ENCODE peak calls at places on chromosomes 4 and X, in nine cellular contexts. One of them, this sample, is unnamed.

GRCh38 chr4:114077610-114078009 is 98.2 kb upstream of the ARSJ start:
- ATAC-seq in activated naive CD4-positive, alpha-beta T cell treated with anti-CD3 and anti-CD28 coated beads, Interleukin-2, amount 50 U/mL, for 72 hours: no peak
- ATAC-seq in CD8-positive, alpha-beta T cell: no peak
- ATAC-seq in heart left ventricle: no peak
- ATAC-seq in activated T-cell treated with anti-CD3 and anti-CD28 coated beads, Interleukin-2, amount 50 U/mL, for 72 hours: no peak
- ATAC-seq in left cardiac atrium: no peak
- ATAC-seq in HepG2: no peak
- ATAC-seq in Right ventricle myocardium superior: no peak
- ATAC-seq in DND-41: no peak
- ATAC-seq in this sample: no peak

GRCh38 chrX:139816204-139816603 is 108.2 kb upstream of the MCF2 start:
- ATAC-seq in HepG2: no peak
- ATAC-seq in activated T-cell treated with anti-CD3 and anti-CD28 coated beads, Interleukin-2, amount 50 U/mL, for 72 hours: no peak
- ATAC-seq in CD8-positive, alpha-beta T cell: no peak
- ATAC-seq in DND-41: no peak
- ATAC-seq in heart left ventricle: no peak
- ATAC-seq in left cardiac atrium: no peak
- ATAC-seq in activated naive CD4-positive, alpha-beta T cell treated with anti-CD3 and anti-CD28 coated beads, Interleukin-2, amount 50 U/mL, for 72 hours: no peak
- ATAC-seq in Right ventricle myocardium superior: no peak
- ATAC-seq in this sample: no peak

GRCh38 chrX:54560411-54560810 is 30.4 kb downstream of the GNL3L start:
- ATAC-seq in activated naive CD4-positive, alpha-beta T cell treated with anti-CD3 and anti-CD28 coated beads, Interleukin-2, amount 50 U/mL, for 72 hours: no peak
- ATAC-seq in DND-41: no peak
- ATAC-seq in HepG2: no peak
- ATAC-seq in CD8-positive, alpha-beta T cell: no peak
- ATAC-seq in Right ventricle myocardium superior: no peak
- ATAC-seq in heart left ventricle: no peak
- ATAC-seq in activated T-cell treated with anti-CD3 and anti-CD28 coated beads, Interleukin-2, amount 50 U/mL, for 72 hours: no peak
- ATAC-seq in left cardiac atrium: no peak
- ATAC-seq in this sample: no peak

GRCh38 chr4:120771907-120772306 is 150.6 kb downstream of the PRDM5 start:
- ATAC-seq in activated T-cell treated with anti-CD3 and anti-CD28 coated beads, Interleukin-2, amount 50 U/mL, for 72 hours: no peak
- ATAC-seq in heart left ventricle: no peak
- ATAC-seq in activated naive CD4-positive, alpha-beta T cell treated with anti-CD3 and anti-CD28 coated beads, Interleukin-2, amount 50 U/mL, for 72 hours: no peak
- ATAC-seq in DND-41: no peak
- ATAC-seq in Right ventricle myocardium superior: no peak
- ATAC-seq in left cardiac atrium: no peak
- ATAC-seq in HepG2: no peak
- ATAC-seq in CD8-positive, alpha-beta T cell: no peak
- ATAC-seq in this sample: no peak

GRCh38 chrX:66071116-66071515 is 31.2 kb upstream of the VSIG4 start:
- ATAC-seq in activated naive CD4-positive, alpha-beta T cell treated with anti-CD3 and anti-CD28 coated beads, Interleukin-2, amount 50 U/mL, for 72 hours: peak; percentile 31
- ATAC-seq in activated T-cell treated with anti-CD3 and anti-CD28 coated beads, Interleukin-2, amount 50 U/mL, for 72 hours: no peak
- ATAC-seq in HepG2: no peak
- ATAC-seq in CD8-positive, alpha-beta T cell: no peak
- ATAC-seq in Right ventricle myocardium superior: no peak
- ATAC-seq in DND-41: no peak
- ATAC-seq in heart left ventricle: no peak
- ATAC-seq in left cardiac atrium: no peak
- ATAC-seq in this sample: no peak

GRCh38 chr4:144721994-144722393 is 76.0 kb downstream of the HHIP start:
- ATAC-seq in HepG2: no peak
- ATAC-seq in CD8-positive, alpha-beta T cell: no peak
- ATAC-seq in Right ventricle myocardium superior: no peak
- ATAC-seq in activated T-cell treated with anti-CD3 and anti-CD28 coated beads, Interleukin-2, amount 50 U/mL, for 72 hours: no peak
- ATAC-seq in heart left ventricle: no peak
- ATAC-seq in left cardiac atrium: no peak
- ATAC-seq in DND-41: no peak
- ATAC-seq in activated naive CD4-positive, alpha-beta T cell treated with anti-CD3 and anti-CD28 coated beads, Interleukin-2, amount 50 U/mL, for 72 hours: no peak
- ATAC-seq in this sample: no peak

GRCh38 chrX:40154853-40155616 is 57.3 kb upstream of the BCOR start:
- ATAC-seq in CD8-positive, alpha-beta T cell: no peak
- ATAC-seq in activated T-cell treated with anti-CD3 and anti-CD28 coated beads, Interleukin-2, amount 50 U/mL, for 72 hours: peak; percentile 6
- ATAC-seq in Right ventricle myocardium superior: peak; percentile 65
- ATAC-seq in HepG2: peak; percentile 71
- ATAC-seq in activated naive CD4-positive, alpha-beta T cell treated with anti-CD3 and anti-CD28 coated beads, Interleukin-2, amount 50 U/mL, for 72 hours: peak; percentile 42
- ATAC-seq in heart left ventricle: peak; percentile 57
- ATAC-seq in left cardiac atrium: peak; percentile 68
- ATAC-seq in DND-41: no peak
- ATAC-seq in this sample: peak; percentile 23

GRCh38 chr4:101871962-101872676 is 81.6 kb downstream of the BANK1 start:
- ATAC-seq in Right ventricle myocardium superior: no peak
- ATAC-seq in CD8-positive, alpha-beta T cell: no peak
- ATAC-seq in left cardiac atrium: no peak
- ATAC-seq in activated T-cell treated with anti-CD3 and anti-CD28 coated beads, Interleukin-2, amount 50 U/mL, for 72 hours: peak; percentile 30
- ATAC-seq in HepG2: no peak
- ATAC-seq in activated naive CD4-positive, alpha-beta T cell treated with anti-CD3 and anti-CD28 coated beads, Interleukin-2, amount 50 U/mL, for 72 hours: no peak
- ATAC-seq in DND-41: no peak
- ATAC-seq in heart left ventricle: no peak
- ATAC-seq in this sample: no peak

GRCh38 chr4:2962099-2962455 is 1.1 kb downstream of the NOP14 start:
- ATAC-seq in left cardiac atrium: no peak
- ATAC-seq in heart left ventricle: no peak
- ATAC-seq in CD8-positive, alpha-beta T cell: peak; percentile 25
- ATAC-seq in activated naive CD4-positive, alpha-beta T cell treated with anti-CD3 and anti-CD28 coated beads, Interleukin-2, amount 50 U/mL, for 72 hours: peak; percentile 39
- ATAC-seq in HepG2: peak; percentile 13
- ATAC-seq in activated T-cell treated with anti-CD3 and anti-CD28 coated beads, Interleukin-2, amount 50 U/mL, for 72 hours: peak; percentile 67
- ATAC-seq in DND-41: peak; percentile 12
- ATAC-seq in Right ventricle myocardium superior: no peak
- ATAC-seq in this sample: no peak

GRCh38 chr4:177308842-177309524 is 691 bp upstream of the NEIL3 start:
- ATAC-seq in left cardiac atrium: no peak
- ATAC-seq in Right ventricle myocardium superior: peak; percentile 9
- ATAC-seq in activated naive CD4-positive, alpha-beta T cell treated with anti-CD3 and anti-CD28 coated beads, Interleukin-2, amount 50 U/mL, for 72 hours: peak; percentile 52
- ATAC-seq in heart left ventricle: no peak
- ATAC-seq in HepG2: no peak
- ATAC-seq in CD8-positive, alpha-beta T cell: peak; percentile 51
- ATAC-seq in DND-41: peak; percentile 79
- ATAC-seq in activated T-cell treated with anti-CD3 and anti-CD28 coated beads, Interleukin-2, amount 50 U/mL, for 72 hours: peak; percentile 83
- ATAC-seq in this sample: no peak

GRCh38 chr4:169644802-169645201 is 24.4 kb downstream of the CLCN3 start:
- ATAC-seq in Right ventricle myocardium superior: no peak
- ATAC-seq in activated naive CD4-positive, alpha-beta T cell treated with anti-CD3 and anti-CD28 coated beads, Interleukin-2, amount 50 U/mL, for 72 hours: no peak
- ATAC-seq in activated T-cell treated with anti-CD3 and anti-CD28 coated beads, Interleukin-2, amount 50 U/mL, for 72 hours: no peak
- ATAC-seq in heart left ventricle: no peak
- ATAC-seq in CD8-positive, alpha-beta T cell: no peak
- ATAC-seq in left cardiac atrium: no peak
- ATAC-seq in HepG2: no peak
- ATAC-seq in DND-41: no peak
- ATAC-seq in this sample: no peak

GRCh38 chr4:18735740-18736288 is 714.3 kb upstream of the LCORL start:
- ATAC-seq in left cardiac atrium: no peak
- ATAC-seq in CD8-positive, alpha-beta T cell: no peak
- ATAC-seq in heart left ventricle: peak; percentile 63
- ATAC-seq in DND-41: no peak
- ATAC-seq in activated T-cell treated with anti-CD3 and anti-CD28 coated beads, Interleukin-2, amount 50 U/mL, for 72 hours: no peak
- ATAC-seq in Right ventricle myocardium superior: peak; percentile 64
- ATAC-seq in activated naive CD4-positive, alpha-beta T cell treated with anti-CD3 and anti-CD28 coated beads, Interleukin-2, amount 50 U/mL, for 72 hours: no peak
- ATAC-seq in HepG2: no peak
- ATAC-seq in this sample: no peak

GRCh38 chr4:7772708-7773385 is 166.8 kb downstream of the AFAP1 start:
- ATAC-seq in Right ventricle myocardium superior: peak; percentile 64
- ATAC-seq in activated T-cell treated with anti-CD3 and anti-CD28 coated beads, Interleukin-2, amount 50 U/mL, for 72 hours: no peak
- ATAC-seq in HepG2: no peak
- ATAC-seq in activated naive CD4-positive, alpha-beta T cell treated with anti-CD3 and anti-CD28 coated beads, Interleukin-2, amount 50 U/mL, for 72 hours: no peak
- ATAC-seq in DND-41: no peak
- ATAC-seq in CD8-positive, alpha-beta T cell: no peak
- ATAC-seq in heart left ventricle: peak; percentile 65
- ATAC-seq in left cardiac atrium: peak; percentile 80
- ATAC-seq in this sample: peak; percentile 80

GRCh38 chr4:72215198-72215597 is 183.4 kb downstream of the NPFFR2 start:
- ATAC-seq in DND-41: no peak
- ATAC-seq in HepG2: no peak
- ATAC-seq in left cardiac atrium: peak; percentile 35
- ATAC-seq in CD8-positive, alpha-beta T cell: no peak
- ATAC-seq in activated T-cell treated with anti-CD3 and anti-CD28 coated beads, Interleukin-2, amount 50 U/mL, for 72 hours: no peak
- ATAC-seq in heart left ventricle: peak; percentile 41
- ATAC-seq in activated naive CD4-positive, alpha-beta T cell treated with anti-CD3 and anti-CD28 coated beads, Interleukin-2, amount 50 U/mL, for 72 hours: no peak
- ATAC-seq in Right ventricle myocardium superior: no peak
- ATAC-seq in this sample: no peak

GRCh38 chr4:119629142-119629471 is 503 bp upstream of the PDE5A start:
- ATAC-seq in CD8-positive, alpha-beta T cell: peak; percentile 14
- ATAC-seq in DND-41: no peak
- ATAC-seq in heart left ventricle: peak; percentile 36
- ATAC-seq in left cardiac atrium: peak; percentile 50
- ATAC-seq in activated naive CD4-positive, alpha-beta T cell treated with anti-CD3 and anti-CD28 coated beads, Interleukin-2, amount 50 U/mL, for 72 hours: peak; percentile 48
- ATAC-seq in Right ventricle myocardium superior: peak; percentile 48
- ATAC-seq in activated T-cell treated with anti-CD3 and anti-CD28 coated beads, Interleukin-2, amount 50 U/mL, for 72 hours: peak; percentile 50
- ATAC-seq in HepG2: peak; percentile 64
- ATAC-seq in this sample: peak; percentile 39

GRCh38 chr4:680931-681645 is 6.7 kb downstream of the MYL5 start:
- ATAC-seq in DND-41: peak; percentile 41
- ATAC-seq in Right ventricle myocardium superior: peak; percentile 58
- ATAC-seq in activated T-cell treated with anti-CD3 and anti-CD28 coated beads, Interleukin-2, amount 50 U/mL, for 72 hours: peak; percentile 71
- ATAC-seq in CD8-positive, alpha-beta T cell: peak; percentile 48
- ATAC-seq in activated naive CD4-positive, alpha-beta T cell treated with anti-CD3 and anti-CD28 coated beads, Interleukin-2, amount 50 U/mL, for 72 hours: peak; percentile 61
- ATAC-seq in heart left ventricle: peak; percentile 55
- ATAC-seq in left cardiac atrium: peak; percentile 47
- ATAC-seq in HepG2: no peak
- ATAC-seq in this sample: peak; percentile 75

GRCh38 chr4:152606800-152607577 is 71.1 kb upstream of the FBXW7 start:
- ATAC-seq in DND-41: peak; percentile 47
- ATAC-seq in HepG2: no peak
- ATAC-seq in left cardiac atrium: no peak
- ATAC-seq in CD8-positive, alpha-beta T cell: peak; percentile 58
- ATAC-seq in activated naive CD4-positive, alpha-beta T cell treated with anti-CD3 and anti-CD28 coated beads, Interleukin-2, amount 50 U/mL, for 72 hours: no peak
- ATAC-seq in heart left ventricle: no peak
- ATAC-seq in activated T-cell treated with anti-CD3 and anti-CD28 coated beads, Interleukin-2, amount 50 U/mL, for 72 hours: peak; percentile 49
- ATAC-seq in Right ventricle myocardium superior: no peak
- ATAC-seq in this sample: no peak

GRCh38 chrX:134115270-134115669 is 121.7 kb upstream of the CCDC160 start:
- ATAC-seq in HepG2: no peak
- ATAC-seq in Right ventricle myocardium superior: no peak
- ATAC-seq in left cardiac atrium: no peak
- ATAC-seq in CD8-positive, alpha-beta T cell: no peak
- ATAC-seq in DND-41: no peak
- ATAC-seq in activated T-cell treated with anti-CD3 and anti-CD28 coated beads, Interleukin-2, amount 50 U/mL, for 72 hours: no peak
- ATAC-seq in activated naive CD4-positive, alpha-beta T cell treated with anti-CD3 and anti-CD28 coated beads, Interleukin-2, amount 50 U/mL, for 72 hours: no peak
- ATAC-seq in heart left ventricle: no peak
- ATAC-seq in this sample: no peak

GRCh38 chrX:150873616-150874015 is 24.9 kb downstream of the CD99L2 start:
- ATAC-seq in CD8-positive, alpha-beta T cell: no peak
- ATAC-seq in activated T-cell treated with anti-CD3 and anti-CD28 coated beads, Interleukin-2, amount 50 U/mL, for 72 hours: peak; percentile 62
- ATAC-seq in heart left ventricle: peak; percentile 91
- ATAC-seq in Right ventricle myocardium superior: peak; percentile 89
- ATAC-seq in DND-41: no peak
- ATAC-seq in activated naive CD4-positive, alpha-beta T cell treated with anti-CD3 and anti-CD28 coated beads, Interleukin-2, amount 50 U/mL, for 72 hours: peak; percentile 83
- ATAC-seq in left cardiac atrium: peak; percentile 87
- ATAC-seq in HepG2: no peak
- ATAC-seq in this sample: peak; percentile 74

GRCh38 chrX:8971116-8971515 is 62.8 kb downstream of the FAM9B start:
- ATAC-seq in heart left ventricle: no peak
- ATAC-seq in HepG2: peak; percentile 81
- ATAC-seq in left cardiac atrium: no peak
- ATAC-seq in activated naive CD4-positive, alpha-beta T cell treated with anti-CD3 and anti-CD28 coated beads, Interleukin-2, amount 50 U/mL, for 72 hours: peak; percentile 36
- ATAC-seq in activated T-cell treated with anti-CD3 and anti-CD28 coated beads, Interleukin-2, amount 50 U/mL, for 72 hours: peak; percentile 51
- ATAC-seq in CD8-positive, alpha-beta T cell: peak; percentile 57
- ATAC-seq in DND-41: peak; percentile 78
- ATAC-seq in Right ventricle myocardium superior: no peak
- ATAC-seq in this sample: no peak

GRCh38 chr4:15130441-15130840 is 128.2 kb downstream of the CPEB2 start:
- ATAC-seq in CD8-positive, alpha-beta T cell: no peak
- ATAC-seq in HepG2: no peak
- ATAC-seq in Right ventricle myocardium superior: no peak
- ATAC-seq in DND-41: no peak
- ATAC-seq in heart left ventricle: no peak
- ATAC-seq in left cardiac atrium: no peak
- ATAC-seq in activated naive CD4-positive, alpha-beta T cell treated with anti-CD3 and anti-CD28 coated beads, Interleukin-2, amount 50 U/mL, for 72 hours: no peak
- ATAC-seq in activated T-cell treated with anti-CD3 and anti-CD28 coated beads, Interleukin-2, amount 50 U/mL, for 72 hours: no peak
- ATAC-seq in this sample: no peak